ENCODE peak calls at places on chromosomes 5 and 9, in seven cellular contexts. One of them, this sample, is unnamed.
A peak's percentile ranks its signal among the peaks of the same experiment; 100 is the strongest.

GRCh38 chr9:118331622-118332045 is 627.4 kb downstream of the TLR4 start:
- DNase-seq in AG09309: no peak
- DNase-seq in heart right ventricle: peak; percentile 54
- DNase-seq in A549: peak; percentile 38
- DNase-seq in Peyer's patch: no peak
- DNase-seq in epithelial cell of esophagus: peak; percentile 51
- DNase-seq in WTC11: no peak
- DNase-seq in this sample: no peak

GRCh38 chr9:14661421-14662059 is 31.7 kb downstream of the ZDHHC21 start:
- DNase-seq in AG09309: no peak
- DNase-seq in heart right ventricle: no peak
- DNase-seq in A549: no peak
- DNase-seq in Peyer's patch: no peak
- DNase-seq in epithelial cell of esophagus: peak; percentile 33
- DNase-seq in WTC11: no peak
- DNase-seq in this sample: no peak

GRCh38 chr9:133739408-133740280 is 1.5 kb upstream of the SARDH start:
- DNase-seq in AG09309: no peak
- DNase-seq in heart right ventricle: no peak
- DNase-seq in A549: no peak
- DNase-seq in Peyer's patch: no peak
- DNase-seq in epithelial cell of esophagus: no peak
- DNase-seq in WTC11: no peak
- DNase-seq in this sample: no peak

GRCh38 chr9:110744753-110745522 is 76.3 kb downstream of the MUSK start:
- DNase-seq in AG09309: peak; percentile 96
- DNase-seq in heart right ventricle: peak; percentile 10
- DNase-seq in A549: peak; percentile 67
- DNase-seq in Peyer's patch: peak; percentile 50
- DNase-seq in epithelial cell of esophagus: peak; percentile 95
- DNase-seq in WTC11: no peak
- DNase-seq in this sample: no peak

GRCh38 chr5:143142596-143143435 is 260.7 kb downstream of the NR3C1 start:
- DNase-seq in AG09309: peak; percentile 88
- DNase-seq in heart right ventricle: peak; percentile 79
- DNase-seq in A549: no peak
- DNase-seq in Peyer's patch: no peak
- DNase-seq in epithelial cell of esophagus: peak; percentile 96
- DNase-seq in WTC11: no peak
- DNase-seq in this sample: no peak

GRCh38 chr9:98006127-98006796 is 23.1 kb downstream of the ANP32B start:
- DNase-seq in AG09309: no peak
- DNase-seq in heart right ventricle: no peak
- DNase-seq in A549: no peak
- DNase-seq in Peyer's patch: no peak
- DNase-seq in epithelial cell of esophagus: no peak
- DNase-seq in WTC11: no peak
- DNase-seq in this sample: no peak

GRCh38 chr9:99385814-99386279 is 163.8 kb downstream of the SEC61B start:
- DNase-seq in AG09309: no peak
- DNase-seq in heart right ventricle: peak; percentile 47
- DNase-seq in A549: no peak
- DNase-seq in Peyer's patch: no peak
- DNase-seq in epithelial cell of esophagus: peak; percentile 66
- DNase-seq in WTC11: no peak
- DNase-seq in this sample: no peak

GRCh38 chr5:64594601-64595518 is 89.0 kb downstream of the RGS7BP start:
- DNase-seq in AG09309: no peak
- DNase-seq in heart right ventricle: no peak
- DNase-seq in A549: peak; percentile 3
- DNase-seq in Peyer's patch: no peak
- DNase-seq in epithelial cell of esophagus: peak; percentile 6
- DNase-seq in WTC11: peak; percentile 52
- DNase-seq in this sample: no peak

GRCh38 chr5:36575367-36575781 is 31.0 kb upstream of the SLC1A3 start:
- DNase-seq in AG09309: no peak
- DNase-seq in heart right ventricle: no peak
- DNase-seq in A549: no peak
- DNase-seq in Peyer's patch: no peak
- DNase-seq in epithelial cell of esophagus: peak; percentile 82
- DNase-seq in WTC11: no peak
- DNase-seq in this sample: no peak

GRCh38 chr5:107636555-107636954 is 34.2 kb downstream of the EFNA5 start:
- DNase-seq in AG09309: no peak
- DNase-seq in heart right ventricle: no peak
- DNase-seq in A549: no peak
- DNase-seq in Peyer's patch: no peak
- DNase-seq in epithelial cell of esophagus: no peak
- DNase-seq in WTC11: no peak
- DNase-seq in this sample: no peak

GRCh38 chr5:153445875-153446567 is 44.4 kb upstream of the GRIA1 start:
- DNase-seq in AG09309: no peak
- DNase-seq in heart right ventricle: peak; percentile 6
- DNase-seq in A549: no peak
- DNase-seq in Peyer's patch: no peak
- DNase-seq in epithelial cell of esophagus: peak; percentile 55
- DNase-seq in WTC11: no peak
- DNase-seq in this sample: no peak

GRCh38 chr9:34592895-34593601 is 3.5 kb upstream of the CNTFR start:
- DNase-seq in AG09309: no peak
- DNase-seq in heart right ventricle: peak; percentile 58
- DNase-seq in A549: no peak
- DNase-seq in Peyer's patch: peak; percentile 64
- DNase-seq in epithelial cell of esophagus: peak; percentile 53
- DNase-seq in WTC11: peak; percentile 70
- DNase-seq in this sample: no peak

GRCh38 chr9:109707355-109707754 is 72.6 kb upstream of the PALM2AKAP2 start:
- DNase-seq in AG09309: no peak
- DNase-seq in heart right ventricle: peak; percentile 32
- DNase-seq in A549: no peak
- DNase-seq in Peyer's patch: no peak
- DNase-seq in epithelial cell of esophagus: peak; percentile 35
- DNase-seq in WTC11: no peak
- DNase-seq in this sample: no peak

GRCh38 chr9:92709954-92710353 is 40.0 kb upstream of the IPPK start:
- DNase-seq in AG09309: no peak
- DNase-seq in heart right ventricle: no peak
- DNase-seq in A549: no peak
- DNase-seq in Peyer's patch: no peak
- DNase-seq in epithelial cell of esophagus: no peak
- DNase-seq in WTC11: no peak
- DNase-seq in this sample: no peak

GRCh38 chr5:126780165-126780827 is 3.4 kb downstream of the LMNB1 start:
- DNase-seq in AG09309: peak; percentile 45
- DNase-seq in heart right ventricle: peak; percentile 43
- DNase-seq in A549: peak; percentile 73
- DNase-seq in Peyer's patch: peak; percentile 76
- DNase-seq in epithelial cell of esophagus: peak; percentile 69
- DNase-seq in WTC11: peak; percentile 28
- DNase-seq in this sample: peak; percentile 32

GRCh38 chr9:133260334-133261102 is 14.5 kb downstream of the ABO start:
- DNase-seq in AG09309: no peak
- DNase-seq in heart right ventricle: no peak
- DNase-seq in A549: no peak
- DNase-seq in Peyer's patch: peak; percentile 30
- DNase-seq in epithelial cell of esophagus: no peak
- DNase-seq in WTC11: no peak
- DNase-seq in this sample: no peak

GRCh38 chr5:172245823-172246222 is 37.7 kb downstream of the UBTD2 start:
- DNase-seq in AG09309: no peak
- DNase-seq in heart right ventricle: no peak
- DNase-seq in A549: no peak
- DNase-seq in Peyer's patch: no peak
- DNase-seq in epithelial cell of esophagus: no peak
- DNase-seq in WTC11: no peak
- DNase-seq in this sample: no peak

GRCh38 chr5:868599-869135 is 17.9 kb upstream of the ZDHHC11 start:
- DNase-seq in AG09309: no peak
- DNase-seq in heart right ventricle: no peak
- DNase-seq in A549: no peak
- DNase-seq in Peyer's patch: no peak
- DNase-seq in epithelial cell of esophagus: no peak
- DNase-seq in WTC11: no peak
- DNase-seq in this sample: no peak

GRCh38 chr5:139799359-139799758 is 3.8 kb downstream of the PSD2 start:
- DNase-seq in AG09309: no peak
- DNase-seq in heart right ventricle: no peak
- DNase-seq in A549: no peak
- DNase-seq in Peyer's patch: no peak
- DNase-seq in epithelial cell of esophagus: no peak
- DNase-seq in WTC11: no peak
- DNase-seq in this sample: no peak

GRCh38 chr5:14265574-14265973 is 122.4 kb downstream of the TRIO start:
- DNase-seq in AG09309: peak; percentile 54
- DNase-seq in heart right ventricle: no peak
- DNase-seq in A549: peak; percentile 70
- DNase-seq in Peyer's patch: no peak
- DNase-seq in epithelial cell of esophagus: peak; percentile 87
- DNase-seq in WTC11: no peak
- DNase-seq in this sample: no peak

GRCh38 chr9:120402741-120403542 is 177.0 kb downstream of the CDK5RAP2 start:
- DNase-seq in AG09309: peak; percentile 93
- DNase-seq in heart right ventricle: no peak
- DNase-seq in A549: peak; percentile 76
- DNase-seq in Peyer's patch: no peak
- DNase-seq in epithelial cell of esophagus: peak; percentile 87
- DNase-seq in WTC11: no peak
- DNase-seq in this sample: no peak

GRCh38 chr9:98517710-98518109 is 191.0 kb downstream of the GABBR2 start:
- DNase-seq in AG09309: no peak
- DNase-seq in heart right ventricle: no peak
- DNase-seq in A549: no peak
- DNase-seq in Peyer's patch: no peak
- DNase-seq in epithelial cell of esophagus: no peak
- DNase-seq in WTC11: no peak
- DNase-seq in this sample: no peak

GRCh38 chr5:55638455-55638854 is 73.7 kb downstream of the SLC38A9 start:
- DNase-seq in AG09309: no peak
- DNase-seq in heart right ventricle: no peak
- DNase-seq in A549: no peak
- DNase-seq in Peyer's patch: no peak
- DNase-seq in epithelial cell of esophagus: no peak
- DNase-seq in WTC11: no peak
- DNase-seq in this sample: no peak

GRCh38 chr5:154276932-154277331 is 86.4 kb downstream of the GALNT10 start:
- DNase-seq in AG09309: peak; percentile 86
- DNase-seq in heart right ventricle: peak; percentile 48
- DNase-seq in A549: no peak
- DNase-seq in Peyer's patch: peak; percentile 56
- DNase-seq in epithelial cell of esophagus: no peak
- DNase-seq in WTC11: no peak
- DNase-seq in this sample: no peak

GRCh38 chr9:70165006-70165602 is 93.7 kb upstream of the SMC5 start:
- DNase-seq in AG09309: no peak
- DNase-seq in heart right ventricle: no peak
- DNase-seq in A549: no peak
- DNase-seq in Peyer's patch: no peak
- DNase-seq in epithelial cell of esophagus: peak; percentile 69
- DNase-seq in WTC11: no peak
- DNase-seq in this sample: no peak

GRCh38 chr9:950139-950538 is 26.3 kb upstream of the DMRT3 start:
- DNase-seq in AG09309: no peak
- DNase-seq in heart right ventricle: no peak
- DNase-seq in A549: no peak
- DNase-seq in Peyer's patch: no peak
- DNase-seq in epithelial cell of esophagus: no peak
- DNase-seq in WTC11: no peak
- DNase-seq in this sample: no peak
- TF ChIP-seq CTCF in AG09309: no peak
- TF ChIP-seq CTCF in heart right ventricle: no peak
- TF ChIP-seq CTCF in A549: no peak
- TF ChIP-seq CTCF in Peyer's patch: no peak
- TF ChIP-seq CTCF in epithelial cell of esophagus: no peak
- TF ChIP-seq CTCF in WTC11: no peak
- TF ChIP-seq CTCF in this sample: no peak

DNA sequence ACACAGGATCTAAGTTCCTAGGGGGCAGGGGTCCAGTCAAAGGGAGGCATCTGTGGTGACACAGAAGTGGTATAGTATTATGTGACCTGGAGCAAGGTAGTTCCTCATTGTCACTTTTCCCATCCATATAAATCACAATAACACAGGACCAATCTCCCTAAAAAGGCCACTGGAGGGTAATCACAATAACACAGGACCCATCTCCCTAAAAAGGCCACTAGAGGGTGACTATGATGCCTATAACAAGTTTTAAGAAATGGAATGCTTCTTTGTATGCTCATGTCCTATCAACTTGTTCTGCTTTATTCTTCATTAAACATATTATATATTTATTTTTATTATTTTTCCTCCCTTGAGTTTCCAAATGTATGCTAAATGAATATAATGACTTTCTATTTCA is 254.6 kb downstream of the ASTN2 start:
- DNase-seq in AG09309: no peak
- DNase-seq in heart right ventricle: no peak
- DNase-seq in A549: no peak
- DNase-seq in Peyer's patch: no peak
- DNase-seq in epithelial cell of esophagus: no peak
- DNase-seq in WTC11: no peak
- DNase-seq in this sample: no peak
- TF ChIP-seq CTCF in AG09309: no peak
- TF ChIP-seq CTCF in heart right ventricle: peak; percentile 8
- TF ChIP-seq CTCF in A549: peak; percentile 22
- TF ChIP-seq CTCF in Peyer's patch: no peak
- TF ChIP-seq CTCF in epithelial cell of esophagus: no peak
- TF ChIP-seq CTCF in WTC11: no peak
- TF ChIP-seq CTCF in this sample: peak; percentile 26

GRCh38 chr5:16454686-16455085 is 10.9 kb downstream of the ZNF622 start:
- DNase-seq in AG09309: no peak
- DNase-seq in heart right ventricle: no peak
- DNase-seq in A549: no peak
- DNase-seq in Peyer's patch: no peak
- DNase-seq in epithelial cell of esophagus: no peak
- DNase-seq in WTC11: no peak
- DNase-seq in this sample: no peak

GRCh38 chr5:16450163-16450562 is 15.4 kb downstream of the ZNF622 start:
- DNase-seq in AG09309: no peak
- DNase-seq in heart right ventricle: no peak
- DNase-seq in A549: no peak
- DNase-seq in Peyer's patch: no peak
- DNase-seq in epithelial cell of esophagus: no peak
- DNase-seq in WTC11: no peak
- DNase-seq in this sample: no peak

GRCh38 chr5:16456103-16456832 is 9.3 kb downstream of the ZNF622 start:
- DNase-seq in AG09309: peak; percentile 34
- DNase-seq in heart right ventricle: no peak
- DNase-seq in A549: peak; percentile 40
- DNase-seq in Peyer's patch: peak; percentile 63
- DNase-seq in epithelial cell of esophagus: peak; percentile 81
- DNase-seq in WTC11: no peak
- DNase-seq in this sample: peak; percentile 12

GRCh38 chr5:16455670-16456069 is 9.9 kb downstream of the ZNF622 start:
- DNase-seq in AG09309: no peak
- DNase-seq in heart right ventricle: no peak
- DNase-seq in A549: no peak
- DNase-seq in Peyer's patch: no peak
- DNase-seq in epithelial cell of esophagus: no peak
- DNase-seq in WTC11: no peak
- DNase-seq in this sample: no peak

GRCh38 chr5:16453609-16454008 is 12.0 kb downstream of the ZNF622 start:
- DNase-seq in AG09309: no peak
- DNase-seq in heart right ventricle: no peak
- DNase-seq in A549: no peak
- DNase-seq in Peyer's patch: no peak
- DNase-seq in epithelial cell of esophagus: no peak
- DNase-seq in WTC11: no peak
- DNase-seq in this sample: no peak
- TF ChIP-seq CTCF in AG09309: no peak
- TF ChIP-seq CTCF in heart right ventricle: no peak
- TF ChIP-seq CTCF in A549: no peak
- TF ChIP-seq CTCF in Peyer's patch: no peak
- TF ChIP-seq CTCF in epithelial cell of esophagus: no peak
- TF ChIP-seq CTCF in WTC11: no peak
- TF ChIP-seq CTCF in this sample: peak; percentile 18

GRCh38 chr5:40367260-40367659 is 312.5 kb upstream of the PTGER4 start:
- DNase-seq in AG09309: no peak
- DNase-seq in heart right ventricle: no peak
- DNase-seq in A549: no peak
- DNase-seq in Peyer's patch: no peak
- DNase-seq in epithelial cell of esophagus: no peak
- DNase-seq in WTC11: no peak
- DNase-seq in this sample: no peak
- TF ChIP-seq CTCF in AG09309: peak; percentile 38
- TF ChIP-seq CTCF in heart right ventricle: no peak
- TF ChIP-seq CTCF in A549: no peak
- TF ChIP-seq CTCF in Peyer's patch: peak; percentile 16
- TF ChIP-seq CTCF in epithelial cell of esophagus: peak; percentile 26
- TF ChIP-seq CTCF in WTC11: no peak
- TF ChIP-seq CTCF in this sample: no peak